ENCODE peak calls at places on chromosomes 7 and 10, in eight cellular contexts. G is AG04450; H is stimulated activated CD4-positive, alpha-beta T cell treated with anti-CD3 and anti-CD28 coated beads, Interleukin-4, amount 100 ng/mL, for 48 hours; Q is gastrocnemius medialis; D is cardiac fibroblast; C is Panc1; Y is ureter; R is A549. B is an unnamed sample.

GRCh38 chr10:35428521-35428920 is 92.2 kb downstream of the CCNY start:
- DNase-seq in G (no peak), H (no peak), Q (no peak), D (no peak), C (no peak), Y (no peak), R (no peak), B (no peak)

GRCh38 chr10:23096814-23097549 is 1.6 kb downstream of the MSRB2 start:
- DNase-seq in G (peak; percentile 39), H (no peak), Q (peak; percentile 19), D (peak; percentile 94), C (no peak), Y (peak; percentile 61), R (no peak), B (peak; percentile 76)

GRCh38 chr7:33805630-33806233 is 99.6 kb upstream of the BMPER start:
- DNase-seq in G (no peak), H (no peak), Q (peak; percentile 25), D (peak; percentile 93), C (no peak), Y (peak; percentile 36), R (no peak), B (peak; percentile 62)

GRCh38 chr10:78165617-78166016 is 132.0 kb downstream of the RPS24 start:
- DNase-seq in G (no peak), H (no peak), Q (no peak), D (no peak), C (no peak), Y (no peak), R (peak; percentile 29), B (peak; percentile 24)

GRCh38 chr7:1360521-1360971 is 98.7 kb downstream of the MICALL2 start:
- DNase-seq in G (no peak), H (no peak), Q (no peak), D (no peak), C (no peak), Y (no peak), R (no peak), B (no peak)

GRCh38 chr10:117796394-117796793 is 250.3 kb downstream of the RAB11FIP2 start:
- DNase-seq in G (no peak), H (no peak), Q (no peak), D (no peak), C (no peak), Y (no peak), R (no peak), B (no peak)

GRCh38 chr10:116226766-116227165 is 46.2 kb downstream of the GFRA1 start:
- DNase-seq in G (no peak), H (no peak), Q (no peak), D (no peak), C (no peak), Y (no peak), R (no peak), B (no peak)

GRCh38 chr10:102408728-102409603 is 9.6 kb downstream of the PSD start:
- DNase-seq in G (no peak), H (peak; percentile 76), Q (no peak), D (peak; percentile 55), C (no peak), Y (no peak), R (no peak), B (no peak)

GRCh38 chr7:78039791-78040776 is 241.5 kb downstream of the PHTF2 start:
- DNase-seq in G (no peak), H (peak; percentile 36), Q (no peak), D (peak; percentile 30), C (no peak), Y (peak; percentile 46), R (peak; percentile 36), B (no peak)

GRCh38 chr7:98348726-98349474 is 52.0 kb downstream of the BAIAP2L1 start:
- DNase-seq in G (no peak), H (no peak), Q (no peak), D (no peak), C (no peak), Y (no peak), R (peak; percentile 62), B (no peak)

GRCh38 chr10:24661374-24661773 is 62.3 kb downstream of the ARHGAP21 start:
- DNase-seq in G (no peak), H (no peak), Q (no peak), D (no peak), C (no peak), Y (no peak), R (no peak), B (no peak)

GRCh38 chr7:45053941-45054340 is 34.8 kb downstream of the NACAD start:
- DNase-seq in G (no peak), H (no peak), Q (no peak), D (no peak), C (no peak), Y (no peak), R (no peak), B (no peak)

GRCh38 chr10:24872049-24872789 is 80.2 kb downstream of the PRTFDC1 start:
- DNase-seq in G (no peak), H (no peak), Q (no peak), D (peak; percentile 24), C (no peak), Y (no peak), R (no peak), B (no peak)

GRCh38 chr7:117069379-117069778 is 116.1 kb downstream of the ST7 start:
- DNase-seq in G (no peak), H (no peak), Q (no peak), D (no peak), C (no peak), Y (no peak), R (no peak), B (no peak)

GRCh38 chr7:143444063-143444782 is 970 bp downstream of the TAS2R60 start:
- DNase-seq in G (no peak), H (no peak), Q (no peak), D (no peak), C (no peak), Y (no peak), R (no peak), B (no peak)

GRCh38 chr7:24200407-24200806 is 83.6 kb upstream of the NPY start:
- DNase-seq in G (no peak), H (no peak), Q (no peak), D (no peak), C (no peak), Y (no peak), R (no peak), B (no peak)

GRCh38 chr10:61882621-61883375 is 18.7 kb upstream of the ARID5B start:
- DNase-seq in G (no peak), H (peak; percentile 71), Q (no peak), D (no peak), C (no peak), Y (no peak), R (no peak), B (no peak)

GRCh38 chr10:93851169-93851568 is 42.6 kb upstream of the SLC35G1 start:
- DNase-seq in G (no peak), H (no peak), Q (no peak), D (no peak), C (no peak), Y (no peak), R (no peak), B (no peak)

GRCh38 chr7:157495177-157495553 is 158.4 kb downstream of the DNAJB6 start:
- DNase-seq in G (no peak), H (no peak), Q (no peak), D (no peak), C (no peak), Y (no peak), R (no peak), B (no peak)

GRCh38 chr10:24858244-24858907 is 94.0 kb downstream of the PRTFDC1 start:
- DNase-seq in G (no peak), H (no peak), Q (no peak), D (peak; percentile 93), C (no peak), Y (no peak), R (no peak), B (peak; percentile 72)

GRCh38 chr7:139853576-139854511 is 24.8 kb downstream of the TBXAS1 start:
- DNase-seq in G (peak; percentile 76), H (no peak), Q (peak; percentile 75), D (peak; percentile 95), C (no peak), Y (peak; percentile 54), R (peak; percentile 24), B (peak; percentile 99)

GRCh38 chr10:35606423-35606822 is 1.3 kb downstream of the GJD4 start:
- DNase-seq in G (no peak), H (no peak), Q (no peak), D (peak; percentile 37), C (no peak), Y (no peak), R (no peak), B (peak; percentile 48)

GRCh38 chr10:76881477-76882220 is 756.0 kb downstream of the KCNMA1 start:
- DNase-seq in G (peak; percentile 6), H (no peak), Q (no peak), D (no peak), C (no peak), Y (no peak), R (no peak), B (no peak)

GRCh38 chr7:121696954-121697353 is 176.0 kb upstream of the PTPRZ1 start:
- DNase-seq in G (no peak), H (no peak), Q (no peak), D (no peak), C (no peak), Y (no peak), R (no peak), B (no peak)

GRCh38 chr7:122886357-122887081 is at the start of gene CADPS2:
- DNase-seq in G (peak; percentile 2), H (no peak), Q (peak; percentile 53), D (peak; percentile 91), C (no peak), Y (peak; percentile 92), R (peak; percentile 50), B (peak; percentile 93)

GRCh38 chr10:27225011-27225590 is 15.5 kb downstream of the ACBD5 start:
- DNase-seq in G (no peak), H (no peak), Q (no peak), D (no peak), C (no peak), Y (no peak), R (no peak), B (no peak)

B was measured in MCF 10A.